ENCODE peak calls at places on chromosomes 3 and 15, in five cellular contexts. W is NCI-H510A treated with DMSO at 0.1 percent for 48 hours; U is NCI-H460; S is stimulated activated CD4-positive, alpha-beta T cell treated with anti-CD3 and anti-CD28 coated beads, Interleukin-1b, Interleukin-23, amount 100 ng/mL, for 4 hours; I is amygdala. J is an unnamed sample.

GRCh38 chr3:4782095-4782494 is 197.1 kb upstream of the BHLHE40 start:
- DNase-seq in W (no peak), U (no peak), S (no peak), I (no peak), J (no peak)

GRCh38 chr3:134650431-134651346 is at the start of gene KY:
- DNase-seq in W (peak), U (peak), S (no peak), I (peak), J (peak)

GRCh38 chr15:84736375-84736774 is 12.0 kb upstream of the ZNF592 start:
- DNase-seq in W (no peak), U (no peak), S (peak), I (no peak), J (no peak)

GRCh38 chr15:59622289-59622688 is 10.7 kb downstream of the GCNT3 start:
- DNase-seq in W (no peak), U (peak), S (no peak), I (peak), J (peak)

GRCh38 chr3:11607816-11608215 is 35.9 kb downstream of the VGLL4 start:
- DNase-seq in W (no peak), U (no peak), S (no peak), I (no peak), J (no peak)

GRCh38 chr3:103712320-103713008 is 1277.6 kb downstream of the ZPLD1 start:
- DNase-seq in W (no peak), U (peak), S (no peak), I (no peak), J (peak)

GRCh38 chr3:130490246-130490645 is 26.7 kb upstream of the COL6A6 start:
- DNase-seq in W (no peak), U (no peak), S (no peak), I (no peak), J (no peak)

GRCh38 chr15:33433821-33434220 is 123.1 kb downstream of the RYR3 start:
- DNase-seq in W (no peak), U (no peak), S (no peak), I (no peak), J (no peak)